ENCODE peak calls at places on chromosome 12, in four cellular contexts. One of them, this sample, is unnamed.
A peak's percentile ranks its signal among the peaks of the same experiment; 100 is the strongest.

GRCh38 chr12:12890492-12890814 is 909 bp upstream of the GPRC5A start:
- DNase-seq in uterus: no peak
- DNase-seq in NCI-H2081: peak; percentile 52
- DNase-seq in lower lobe of right lung: no peak
- DNase-seq in this sample: no peak

GRCh38 chr12:94570161-94570560 is 80.2 kb downstream of the TMCC3 start:
- DNase-seq in uterus: no peak
- DNase-seq in NCI-H2081: no peak
- DNase-seq in lower lobe of right lung: no peak
- DNase-seq in this sample: no peak

GRCh38 chr12:130124106-130124505 is 38.2 kb upstream of the FZD10 start:
- DNase-seq in uterus: no peak
- DNase-seq in NCI-H2081: no peak
- DNase-seq in lower lobe of right lung: no peak
- DNase-seq in this sample: no peak

GRCh38 chr12:26238341-26239126 is 43.2 kb downstream of the SSPN start:
- DNase-seq in uterus: no peak
- DNase-seq in NCI-H2081: no peak
- DNase-seq in lower lobe of right lung: no peak
- DNase-seq in this sample: no peak

GRCh38 chr12:103330672-103331071 is 165.1 kb downstream of the C12orf42 start:
- DNase-seq in uterus: no peak
- DNase-seq in NCI-H2081: no peak
- DNase-seq in lower lobe of right lung: no peak
- DNase-seq in this sample: no peak

GRCh38 chr12:55935742-55936151 is 4.8 kb downstream of the DGKA start:
- DNase-seq in uterus: peak; percentile 52
- DNase-seq in NCI-H2081: no peak
- DNase-seq in lower lobe of right lung: peak; percentile 47
- DNase-seq in this sample: no peak

GRCh38 chr12:121060149-121061001 is 21.3 kb upstream of the OASL start:
- DNase-seq in uterus: no peak
- DNase-seq in NCI-H2081: peak; percentile 9
- DNase-seq in lower lobe of right lung: peak; percentile 57
- DNase-seq in this sample: peak; percentile 80

GRCh38 chr12:32666510-32666909 is 12.6 kb upstream of the DNM1L start:
- DNase-seq in uterus: no peak
- DNase-seq in NCI-H2081: no peak
- DNase-seq in lower lobe of right lung: no peak
- DNase-seq in this sample: no peak

GRCh38 chr12:124901003-124901402 is 13.4 kb downstream of the UBC start:
- DNase-seq in uterus: no peak
- DNase-seq in NCI-H2081: no peak
- DNase-seq in lower lobe of right lung: no peak
- DNase-seq in this sample: no peak

GRCh38 chr12:106078358-106079025 is 60.3 kb downstream of the NUAK1 start:
- DNase-seq in uterus: peak; percentile 62
- DNase-seq in NCI-H2081: no peak
- DNase-seq in lower lobe of right lung: no peak
- DNase-seq in this sample: no peak

GRCh38 chr12:53223391-53224267 is 8.4 kb downstream of the RARG start:
- DNase-seq in uterus: peak; percentile 69
- DNase-seq in NCI-H2081: no peak
- DNase-seq in lower lobe of right lung: peak; percentile 58
- DNase-seq in this sample: no peak

GRCh38 chr12:122982963-122983788 is 2.7 kb downstream of the ARL6IP4 start:
- DNase-seq in uterus: no peak
- DNase-seq in NCI-H2081: no peak
- DNase-seq in lower lobe of right lung: no peak
- DNase-seq in this sample: no peak